ENCODE peak calls at places on chromosome 3, in five cellular contexts. O is amygdala, Q is sigmoid colon, L is cardiac fibroblast, R is T-helper 17 cell. U is an unnamed sample.
A peak's percentile ranks its signal among the peaks of the same experiment; 100 is the strongest.

GRCh38 chr3:53588122-53588521 is 93.7 kb downstream of the CACNA1D start:
- DNase-seq in L (no peak), Q (no peak), O (no peak), R (no peak), U (no peak)

GRCh38 chr3:105222568-105223093 is 144.1 kb upstream of the ALCAM start:
- DNase-seq in L (no peak), O (no peak), R (no peak), Q (no peak), U (no peak)

GRCh38 chr3:183692436-183692835 is 5.2 kb upstream of the YEATS2 start:
- DNase-seq in Q (no peak), R (no peak), O (no peak), L (no peak), U (no peak)

GRCh38 chr3:108221403-108221802 is 821 bp downstream of the IFT57 start:
- DNase-seq in Q (no peak), R (no peak), L (peak; percentile 9), O (no peak), U (no peak)

GRCh38 chr3:87035339-87035738 is 44.4 kb upstream of the VGLL3 start:
- DNase-seq in L (no peak), O (no peak), Q (no peak), R (no peak), U (no peak)

GRCh38 chr3:109081746-109082510 is 36.0 kb downstream of the MORC1 start:
- DNase-seq in Q (no peak), L (peak; percentile 54), O (no peak), R (no peak), U (peak; percentile 0)

GRCh38 chr3:31934018-31934417 is 47.0 kb downstream of the OSBPL10 start:
- DNase-seq in Q (no peak), R (no peak), O (no peak), L (no peak), U (no peak)

GRCh38 chr3:138180375-138181029 is 5.8 kb upstream of the DBR1 start:
- DNase-seq in L (peak; percentile 62), Q (no peak), R (no peak), O (no peak), U (no peak)

GRCh38 chr3:151263126-151263525 is 15.2 kb downstream of the P2RY14 start:
- DNase-seq in Q (no peak), R (no peak), L (peak; percentile 14), O (no peak), U (no peak)

GRCh38 chr3:14216257-14217048 is 37.8 kb downstream of the LSM3 start:
- DNase-seq in L (peak; percentile 26), R (no peak), Q (no peak), O (peak; percentile 42), U (peak; percentile 48)

GRCh38 chr3:50587806-50588758 is 18.8 kb downstream of the HEMK1 start:
- DNase-seq in O (no peak), Q (no peak), L (no peak), R (no peak), U (no peak)

GRCh38 chr3:46634856-46635255 is 22.5 kb downstream of the FAM240A start:
- DNase-seq in L (no peak), Q (no peak), O (no peak), R (no peak), U (no peak)

U was measured in T-helper 22 cell.